ENCODE peak calls at places on chromosomes 6 and 20, in seven cellular contexts. E is PC-3; H is dorsolateral prefrontal cortex; Y is left lung; P is CD8-positive, alpha-beta T cell; B is cardiac muscle cell; Z is sigmoid colon. Q is an unnamed sample.

GRCh38 chr20:39795401-39796272 is 833.5 kb downstream of the DHX35 start:
- DNase-seq in Z (no peak), B (no peak), H (no peak), P (no peak), E (no peak), Y (no peak), Q (peak)

GRCh38 chr6:39934060-39934757 is at the start of gene MOCS1:
- DNase-seq in H (peak), P (peak), B (peak), Z (peak), Y (peak), E (peak), Q (no peak)

GRCh38 chr6:4446982-4447381 is 311.6 kb upstream of the ECI2 start:
- DNase-seq in P (no peak), H (no peak), B (peak), Z (no peak), E (peak), Y (no peak), Q (no peak)

GRCh38 chr20:36104244-36104643 is 50.3 kb upstream of the EPB41L1 start:
- DNase-seq in Y (no peak), E (no peak), B (no peak), P (no peak), H (no peak), Z (no peak), Q (no peak)

GRCh38 chr6:35354361-35355135 is 12.2 kb downstream of the PPARD start:
- DNase-seq in E (no peak), H (no peak), P (no peak), Y (no peak), B (no peak), Z (peak), Q (no peak)

GRCh38 chr6:52984247-52984646 is 10.8 kb downstream of the GSTA4 start:
- DNase-seq in Z (no peak), E (peak), P (peak), Y (no peak), B (no peak), H (no peak), Q (no peak)

GRCh38 chr20:52103469-52103910 is 88.1 kb downstream of the ZFP64 start:
- DNase-seq in Y (no peak), Z (no peak), P (no peak), H (peak), E (no peak), B (peak), Q (no peak)

GRCh38 chr6:36125575-36125974 is 4.7 kb upstream of the MAPK13 start:
- DNase-seq in Y (no peak), Z (no peak), E (no peak), B (no peak), P (no peak), H (no peak), Q (no peak)

GRCh38 chr20:57587278-57587988 is 26.5 kb downstream of the PCK1 start:
- DNase-seq in B (no peak), Y (no peak), E (no peak), Z (no peak), P (no peak), H (no peak), Q (no peak)

GRCh38 chr20:47574616-47575401 is 73.1 kb downstream of the NCOA3 start:
- DNase-seq in Y (no peak), P (no peak), E (peak), H (no peak), Z (no peak), B (peak), Q (no peak)

GRCh38 chr6:18248698-18249097 is 15.6 kb downstream of the DEK start:
- DNase-seq in P (no peak), E (no peak), B (no peak), Z (no peak), H (no peak), Y (no peak), Q (no peak)

GRCh38 chr20:56362833-56363413 is 4.1 kb downstream of the FAM210B start:
- DNase-seq in Y (no peak), E (no peak), P (no peak), B (no peak), H (no peak), Z (no peak), Q (no peak)

GRCh38 chr6:389622-390021 is 1.9 kb upstream of the IRF4 start:
- DNase-seq in H (no peak), B (no peak), Z (no peak), P (no peak), Y (no peak), E (peak), Q (no peak)

GRCh38 chr6:28245206-28245941 is 6.7 kb downstream of the ZKSCAN4 start:
- DNase-seq in E (no peak), Y (no peak), Z (no peak), P (no peak), H (no peak), B (no peak), Q (no peak)

GRCh38 chr20:3031524-3032147 is 11.8 kb upstream of the GNRH2 start:
- DNase-seq in P (no peak), E (no peak), B (no peak), Z (peak), Y (no peak), H (no peak), Q (no peak)

GRCh38 chr6:106426258-106426657 is 65.7 kb downstream of the CRYBG1 start:
- DNase-seq in P (no peak), Z (no peak), E (no peak), Y (no peak), H (no peak), B (no peak), Q (no peak)

GRCh38 chr20:57709823-57710799 is at the start of gene PMEPA1:
- DNase-seq in E (peak), H (peak), Z (peak), Y (peak), B (peak), P (peak), Q (peak)

GRCh38 chr6:67640462-67640861 is 994.6 kb upstream of the ADGRB3 start:
- DNase-seq in E (no peak), B (peak), H (no peak), P (no peak), Y (no peak), Z (no peak), Q (no peak)

GRCh38 chr6:77324851-77325250 is 138.4 kb downstream of the HTR1B start:
- DNase-seq in Y (no peak), H (no peak), B (peak), E (no peak), P (no peak), Z (no peak), Q (no peak)

GRCh38 chr6:118815495-118815894 is 78.5 kb upstream of the ASF1A start:
- DNase-seq in H (no peak), B (no peak), Z (no peak), E (no peak), Y (no peak), P (no peak), Q (no peak)

GRCh38 chr6:143241110-143241509 is 180.4 kb downstream of the AIG1 start:
- DNase-seq in Z (no peak), P (no peak), E (no peak), Y (no peak), B (no peak), H (no peak), Q (no peak)

GRCh38 chr6:118495639-118496296 is 52.3 kb upstream of the PLN start:
- DNase-seq in Z (no peak), H (no peak), B (no peak), E (peak), P (no peak), Y (no peak), Q (peak)

GRCh38 chr6:41439524-41440418 is 104.4 kb downstream of the NCR2 start:
- DNase-seq in E (no peak), Z (no peak), B (peak), H (no peak), Y (no peak), P (no peak), Q (no peak)

GRCh38 chr20:12715371-12715770 is 293.4 kb upstream of the SPTLC3 start:
- DNase-seq in H (no peak), P (no peak), Y (no peak), E (no peak), B (no peak), Z (no peak), Q (no peak)

GRCh38 chr6:35774116-35774794 is 2.1 kb upstream of the CLPSL2 start:
- DNase-seq in B (no peak), P (no peak), Y (no peak), H (no peak), Z (no peak), E (no peak), Q (no peak)

GRCh38 chr20:48215536-48215935 is 430.3 kb upstream of the SULF2 start:
- DNase-seq in B (peak), E (peak), Y (no peak), P (no peak), H (no peak), Z (no peak), Q (no peak)

GRCh38 chr20:15942130-15942529 is 631.1 kb downstream of the KIF16B start:
- DNase-seq in Z (no peak), Y (no peak), P (no peak), H (no peak), E (peak), B (no peak), Q (peak)

GRCh38 chr6:56729719-56730118 is 87.0 kb upstream of the DST start:
- DNase-seq in E (peak), B (peak), Y (no peak), Z (no peak), H (no peak), P (no peak), Q (no peak)

GRCh38 chr6:107113460-107114212 is 1.7 kb downstream of the BEND3 start:
- DNase-seq in Y (no peak), B (no peak), H (no peak), E (no peak), P (no peak), Z (peak), Q (no peak)

GRCh38 chr6:124683507-124683906 is 278.7 kb upstream of the RNF217 start:
- DNase-seq in H (no peak), P (no peak), E (no peak), Z (no peak), B (no peak), Y (no peak), Q (no peak)

GRCh38 chr6:28543671-28544131 is 18.0 kb downstream of the GPX5 start:
- DNase-seq in E (no peak), B (peak), Z (no peak), H (no peak), P (peak), Y (no peak), Q (no peak)

DNA sequence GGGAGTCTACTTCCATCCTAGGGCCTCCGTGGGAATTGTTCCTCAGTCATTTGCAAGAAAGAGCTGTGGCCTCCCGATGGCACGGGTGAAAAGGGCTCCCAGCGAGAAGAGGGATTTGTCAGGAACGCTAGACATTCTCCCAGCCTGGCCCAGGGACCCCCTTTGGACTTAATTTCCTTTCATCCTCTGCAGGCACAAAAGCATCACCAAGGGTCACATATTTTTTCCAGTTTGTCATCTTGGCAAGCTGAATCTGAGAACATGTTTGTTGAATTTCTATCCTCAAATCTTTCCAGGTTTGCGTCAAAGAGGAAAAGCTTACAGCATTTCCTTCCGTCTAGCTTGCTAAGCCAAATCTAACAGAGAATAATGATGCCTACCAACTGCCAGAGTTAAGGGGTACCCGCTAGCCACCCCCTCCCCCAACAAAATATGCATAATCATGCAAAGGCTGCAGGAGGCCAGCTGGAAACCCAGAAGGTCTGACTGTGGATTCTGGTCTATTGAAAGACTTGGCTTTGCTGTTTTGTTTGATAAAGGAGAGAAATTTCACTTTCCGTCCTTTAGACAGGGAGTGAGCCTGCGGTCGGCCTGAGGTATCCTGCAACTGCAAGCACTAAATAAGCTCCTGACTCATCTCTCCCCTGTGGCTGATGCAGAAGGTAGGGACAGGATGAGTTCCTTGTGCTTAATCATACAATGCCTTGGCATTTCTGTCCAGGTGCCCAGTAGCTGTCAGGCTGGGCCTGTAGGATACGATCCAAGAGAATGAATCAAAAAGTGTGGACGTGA is 23.1 kb downstream of the PSMG4 start:
- DNase-seq in Z (peak), B (peak), E (peak), Y (no peak), P (no peak), H (peak), Q (peak)
- H3K27ac ChIP-seq in Z (peak), B (no peak), E (peak), Y (peak), P (no peak), H (peak), Q (no peak)

GRCh38 chr6:168662301-168662936 is 221.4 kb downstream of the SMOC2 start:
- DNase-seq in E (no peak), Y (no peak), Z (peak), B (no peak), H (no peak), P (no peak), Q (no peak)

GRCh38 chr6:168655462-168656152 is 214.6 kb downstream of the SMOC2 start:
- DNase-seq in Z (peak), Y (no peak), E (no peak), H (no peak), P (no peak), B (no peak), Q (no peak)

GRCh38 chr6:168660400-168660945 is 219.5 kb downstream of the SMOC2 start:
- DNase-seq in E (no peak), B (no peak), P (no peak), Y (no peak), H (no peak), Z (peak), Q (no peak)

GRCh38 chr6:168658059-168658458 is 217.1 kb downstream of the SMOC2 start:
- DNase-seq in B (no peak), Y (no peak), E (no peak), H (no peak), Z (peak), P (no peak), Q (no peak)
- H3K27ac ChIP-seq in B (no peak), Y (no peak), E (no peak), H (no peak), Z (no peak), P (no peak), Q (no peak)

GRCh38 chr6:154805288-154805911 is 72.2 kb downstream of the SCAF8 start:
- DNase-seq in Z (no peak), E (peak), H (no peak), B (peak), Y (no peak), P (no peak), Q (no peak)

GRCh38 chr6:154797857-154798256 is 64.6 kb downstream of the SCAF8 start:
- DNase-seq in P (no peak), B (no peak), E (no peak), H (no peak), Y (no peak), Z (no peak), Q (no peak)

GRCh38 chr6:154796484-154796883 is 63.3 kb downstream of the SCAF8 start:
- DNase-seq in Y (no peak), P (no peak), E (no peak), Z (no peak), B (no peak), H (no peak), Q (no peak)

DNA sequence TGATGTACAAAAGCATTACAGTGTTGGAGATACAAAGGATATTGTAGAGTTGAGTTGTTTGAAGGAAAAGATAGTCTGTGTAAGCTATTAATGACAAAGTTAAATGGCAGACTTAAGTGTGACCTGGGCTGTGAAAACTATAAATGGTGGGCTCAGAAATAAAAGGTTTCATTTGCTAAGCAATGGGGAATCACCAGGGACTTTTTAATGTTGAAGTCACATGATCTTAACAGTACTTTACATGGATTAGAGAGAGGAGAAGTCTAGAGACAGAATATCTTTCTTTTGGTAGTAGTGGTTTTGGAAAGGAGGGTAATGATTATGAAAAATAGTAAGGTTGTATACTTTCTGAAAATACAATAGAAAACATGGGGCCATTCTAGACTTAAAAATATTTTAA is 67.1 kb downstream of the SCAF8 start:
- DNase-seq in Z (no peak), E (no peak), B (no peak), H (no peak), P (no peak), Y (no peak), Q (no peak)
- H3K27ac ChIP-seq in Z (no peak), E (no peak), B (no peak), H (no peak), P (no peak), Y (no peak), Q (no peak)

DNA sequence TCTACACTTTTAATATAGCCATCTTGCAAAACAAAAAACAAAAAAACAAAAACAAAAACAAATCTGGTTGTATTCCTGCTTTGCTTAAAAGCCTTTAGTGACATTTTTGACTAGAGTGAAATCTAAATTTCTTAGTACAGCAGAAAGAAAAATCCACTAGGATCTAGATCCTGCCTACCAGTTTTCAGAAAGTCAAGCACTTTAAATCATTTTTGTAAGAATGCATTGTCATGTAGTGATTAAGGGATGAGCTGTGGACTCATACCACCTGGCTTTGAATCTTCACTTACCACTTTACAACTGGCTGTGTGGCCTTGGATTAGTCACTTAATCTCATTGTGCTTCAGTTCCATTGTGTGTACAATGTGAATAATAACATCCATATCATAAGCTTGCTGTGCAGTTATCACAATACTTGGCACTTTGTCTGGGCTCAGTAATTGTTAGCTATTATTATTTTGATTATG is 4.0 kb downstream of the MKKS start:
- DNase-seq in Y (no peak), P (no peak), Z (no peak), B (no peak), E (peak), H (no peak), Q (peak)
- H3K27ac ChIP-seq in Y (no peak), P (no peak), Z (no peak), B (no peak), E (no peak), H (no peak), Q (peak)

GRCh38 chr20:34621036-34621343 is 55.9 kb downstream of the PIGU start:
- DNase-seq in Y (no peak), P (no peak), Z (no peak), E (no peak), B (no peak), H (no peak), Q (no peak)
- H3K27ac ChIP-seq in Y (no peak), P (no peak), Z (no peak), E (peak), B (no peak), H (no peak), Q (peak)

GRCh38 chr6:78863576-78863975 is 3.8 kb upstream of the IRAK1BP1 start:
- DNase-seq in Z (no peak), E (no peak), H (no peak), B (no peak), P (no peak), Y (no peak), Q (no peak)

GRCh38 chr6:78867370-78868040 is at the start of gene IRAK1BP1:
- DNase-seq in P (peak), Y (peak), H (peak), E (peak), Z (peak), B (peak), Q (no peak)

GRCh38 chr6:78864957-78865356 is 2.4 kb upstream of the IRAK1BP1 start:
- DNase-seq in H (no peak), B (no peak), Y (no peak), E (no peak), P (no peak), Z (no peak), Q (no peak)

GRCh38 chr6:78867020-78867369 is 356 bp upstream of the IRAK1BP1 start:
- DNase-seq in Z (no peak), E (no peak), P (no peak), B (no peak), H (no peak), Y (no peak), Q (no peak)

DNA sequence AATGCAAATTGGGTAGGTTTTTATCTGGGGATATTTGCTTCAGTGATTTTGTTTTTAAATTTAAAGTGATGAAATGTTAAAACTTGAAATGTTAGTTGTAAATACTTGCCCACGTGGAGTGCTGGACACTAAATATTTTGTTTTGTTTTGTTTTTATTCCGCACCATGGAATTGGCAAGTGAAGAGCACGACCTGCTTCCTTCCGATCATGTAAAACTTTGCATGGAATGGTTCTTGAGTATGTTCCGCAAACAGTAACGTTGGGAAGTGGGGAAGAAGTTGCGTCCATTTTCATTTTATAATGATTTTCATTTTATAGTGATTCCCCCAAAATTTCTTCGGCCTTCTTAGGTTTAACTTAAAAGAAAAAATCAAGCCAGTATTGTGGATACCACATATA is 773 bp downstream of the IRAK1BP1 start:
- DNase-seq in Y (no peak), H (no peak), Z (no peak), P (no peak), B (no peak), E (no peak), Q (no peak)
- H3K27ac ChIP-seq in Y (peak), H (no peak), Z (no peak), P (peak), B (no peak), E (peak), Q (peak)

GRCh38 chr6:11367638-11368199 is 135.3 kb upstream of the NEDD9 start:
- DNase-seq in B (no peak), Y (no peak), Z (no peak), P (no peak), H (no peak), E (no peak), Q (no peak)
- H3K27ac ChIP-seq in B (no peak), Y (peak), Z (peak), P (no peak), H (no peak), E (peak), Q (peak)

GRCh38 chr6:166415833-166416347 is 33.1 kb upstream of the MPC1 start:
- DNase-seq in E (no peak), Z (no peak), Y (no peak), P (no peak), H (no peak), B (no peak), Q (no peak)
- H3K27ac ChIP-seq in E (no peak), Z (no peak), Y (no peak), P (peak), H (no peak), B (no peak), Q (no peak)

DNA sequence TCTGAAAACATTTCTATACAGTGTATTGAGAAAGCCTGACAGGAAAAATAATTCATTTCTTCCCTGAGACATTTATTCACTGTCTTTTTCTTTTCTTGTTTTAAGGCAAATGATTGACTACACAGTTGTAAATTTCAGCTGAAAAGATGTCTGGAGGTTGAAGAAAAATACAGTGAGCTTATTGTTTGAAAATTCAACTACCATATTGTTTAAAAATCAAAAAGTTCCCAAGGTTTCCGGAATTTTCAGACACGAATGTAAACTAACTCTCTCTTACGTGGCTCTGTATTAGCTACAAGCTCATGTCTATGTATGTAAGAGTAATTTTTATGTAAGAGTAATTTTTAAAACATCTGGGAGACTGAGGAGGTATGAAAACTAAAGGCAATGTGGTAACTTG is 1.5 kb downstream of the PTGIS start:
- DNase-seq in Z (no peak), H (no peak), P (no peak), E (no peak), Y (no peak), B (no peak), Q (no peak)
- H3K27ac ChIP-seq in Z (peak), H (no peak), P (no peak), E (no peak), Y (peak), B (no peak), Q (no peak)